ENCODE peak calls at places on chromosome 14, in nine cellular contexts. T, J, Y, D, W, V, A, B and M are unnamed samples.

GRCh38 chr14:63205281-63205575 is 985 bp downstream of the RHOJ start:
- DNase-seq in T (no peak), J (no peak), Y (no peak), D (no peak), W (no peak), V (no peak), A (no peak), B (no peak), M (no peak)

GRCh38 chr14:99995700-99996356 is 69.4 kb upstream of the EVL start:
- DNase-seq in T (peak; percentile 83), J (peak; percentile 91), Y (peak; percentile 77), D (peak; percentile 50), W (no peak), V (peak; percentile 54), A (peak; percentile 54), B (peak; percentile 65), M (peak; percentile 77)

GRCh38 chr14:49959822-49960408 is 67.0 kb downstream of the ARF6 start:
- DNase-seq in T (no peak), J (peak; percentile 82), Y (no peak), D (no peak), W (no peak), V (no peak), A (no peak), B (no peak), M (peak; percentile 57)

GRCh38 chr14:22558221-22558913 is 30.7 kb downstream of the DAD1 start:
- DNase-seq in T (peak; percentile 82), J (no peak), Y (no peak), D (no peak), W (no peak), V (no peak), A (no peak), B (peak; percentile 30), M (no peak)

GRCh38 chr14:75610839-75611238 is 32.4 kb downstream of the FLVCR2 start:
- DNase-seq in T (no peak), J (no peak), Y (no peak), D (no peak), W (no peak), V (no peak), A (no peak), B (no peak), M (no peak)

GRCh38 chr14:76715102-76715926 is 46.0 kb upstream of the VASH1 start:
- DNase-seq in T (no peak), J (no peak), Y (no peak), D (peak; percentile 14), W (no peak), V (no peak), A (no peak), B (no peak), M (no peak)

GRCh38 chr14:99260652-99261551 is 11.1 kb downstream of the BCL11B start:
- DNase-seq in T (no peak), J (no peak), Y (no peak), D (no peak), W (no peak), V (no peak), A (no peak), B (no peak), M (no peak)

GRCh38 chr14:104280085-104280901 is 141.9 kb downstream of the KIF26A start:
- DNase-seq in T (no peak), J (no peak), Y (no peak), D (no peak), W (no peak), V (no peak), A (no peak), B (no peak), M (no peak)

GRCh38 chr14:101925152-101925551 is 39.2 kb upstream of the DYNC1H1 start:
- DNase-seq in T (no peak), J (no peak), Y (no peak), D (no peak), W (no peak), V (no peak), A (no peak), B (no peak), M (no peak)

GRCh38 chr14:55684956-55685584 is 105.1 kb downstream of the KTN1 start:
- DNase-seq in T (no peak), J (no peak), Y (no peak), D (peak; percentile 34), W (no peak), V (no peak), A (no peak), B (no peak), M (no peak)

GRCh38 chr14:60679566-60680258 is 30.4 kb upstream of the SIX1 start:
- DNase-seq in T (no peak), J (no peak), Y (no peak), D (no peak), W (no peak), V (no peak), A (no peak), B (no peak), M (no peak)

GRCh38 chr14:98591161-98591560 is 680.8 kb downstream of the BCL11B start:
- DNase-seq in T (no peak), J (no peak), Y (no peak), D (no peak), W (no peak), V (no peak), A (no peak), B (no peak), M (no peak)

GRCh38 chr14:55129086-55129427 is at the start of gene LGALS3:
- DNase-seq in T (peak; percentile 53), J (no peak), Y (peak; percentile 92), D (peak; percentile 64), W (no peak), V (no peak), A (no peak), B (peak; percentile 23), M (peak; percentile 86)

GRCh38 chr14:57089901-57090300 is 178.8 kb downstream of the EXOC5 start:
- DNase-seq in T (no peak), J (no peak), Y (no peak), D (no peak), W (no peak), V (no peak), A (no peak), B (no peak), M (no peak)

GRCh38 chr14:101478096-101478495 is 83.2 kb upstream of the DIO3 start:
- DNase-seq in T (no peak), J (no peak), Y (no peak), D (no peak), W (no peak), V (no peak), A (no peak), B (no peak), M (no peak)

GRCh38 chr14:65011559-65011958 is 24.9 kb downstream of the FNTB start:
- DNase-seq in T (no peak), J (no peak), Y (no peak), D (no peak), W (no peak), V (no peak), A (no peak), B (no peak), M (no peak)

GRCh38 chr14:79852975-79853374 is 358.3 kb downstream of the DIO2 start:
- DNase-seq in T (no peak), J (no peak), Y (no peak), D (no peak), W (no peak), V (no peak), A (no peak), B (no peak), M (no peak)

GRCh38 chr14:69358233-69358963 is 39.7 kb downstream of the ERH start:
- DNase-seq in T (no peak), J (no peak), Y (no peak), D (no peak), W (no peak), V (no peak), A (no peak), B (no peak), M (peak; percentile 67)

GRCh38 chr14:22915886-22916521 is 2.9 kb downstream of the RBM23 start:
- DNase-seq in T (no peak), J (no peak), Y (no peak), D (peak; percentile 75), W (no peak), V (no peak), A (no peak), B (no peak), M (no peak)

GRCh38 chr14:52723514-52724359 is 6.2 kb upstream of the STYX start:
- DNase-seq in T (no peak), J (no peak), Y (no peak), D (no peak), W (no peak), V (no peak), A (no peak), B (no peak), M (no peak)
- TF ChIP-seq CTCF in T (no peak), J (no peak), Y (no peak), D (no peak), W (no peak), V (no peak), A (no peak), B (no peak), M (no peak)

GRCh38 chr14:96256420-96256819 is 410 bp downstream of the BDKRB1 start:
- DNase-seq in T (no peak), J (no peak), Y (no peak), D (peak; percentile 70), W (no peak), V (no peak), A (no peak), B (no peak), M (no peak)
- TF ChIP-seq CTCF in T (no peak), J (no peak), Y (no peak), D (peak; percentile 51), W (peak; percentile 38), V (no peak), A (no peak), B (no peak), M (no peak)

DNA sequence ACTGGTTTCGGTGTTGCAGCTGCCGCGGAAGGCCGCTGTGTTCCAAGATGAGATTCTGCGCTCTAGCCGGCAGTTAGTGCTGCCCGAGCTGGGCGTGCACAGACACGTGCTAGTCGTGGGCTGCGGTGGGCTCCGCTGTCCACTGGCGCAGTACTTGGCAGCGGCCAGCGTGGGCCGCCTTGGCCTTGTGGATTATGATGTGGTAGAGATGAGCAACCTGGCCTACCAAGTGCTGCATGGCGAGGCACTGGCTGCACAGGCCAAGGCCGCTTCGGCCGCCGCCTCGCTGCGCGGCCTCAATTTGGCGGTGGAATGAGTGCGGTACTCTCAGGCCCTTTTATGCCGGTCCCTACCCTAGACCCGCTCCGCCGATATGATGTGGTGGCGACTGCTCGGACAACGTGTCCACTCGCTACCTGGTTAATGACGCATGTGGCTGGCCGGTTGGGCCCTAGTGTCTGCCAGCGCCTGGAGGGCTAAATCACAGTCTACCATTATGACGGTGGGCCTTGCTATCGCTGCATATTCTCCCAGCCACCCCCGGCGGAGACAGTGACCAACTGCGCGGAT is 102.2 kb downstream of the SNAPC1 start:
- DNase-seq in T (peak; percentile 18), J (no peak), Y (no peak), D (no peak), W (no peak), V (no peak), A (no peak), B (no peak), M (no peak)
- TF ChIP-seq CTCF in T (no peak), J (no peak), Y (no peak), D (no peak), W (no peak), V (no peak), A (no peak), B (no peak), M (no peak)

DNA sequence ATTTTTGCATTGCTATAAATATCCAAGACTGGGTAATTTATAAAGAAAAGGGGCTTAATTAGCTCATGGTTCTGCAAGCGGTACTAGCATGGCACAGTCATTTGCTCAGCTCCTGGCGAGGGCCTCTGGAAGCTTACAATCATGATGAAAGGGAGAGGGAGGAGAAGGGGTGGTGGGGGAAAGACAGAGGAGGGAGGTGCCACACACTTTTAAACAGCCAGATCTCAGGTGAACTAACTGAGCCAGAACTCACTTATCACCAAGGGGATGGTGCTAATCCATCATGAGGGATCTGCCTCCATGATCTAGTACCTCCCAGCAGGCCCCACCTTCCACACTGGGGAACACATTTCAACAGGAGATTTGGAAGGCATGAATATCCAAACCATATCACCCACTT is 476.3 kb downstream of the PCNX1 start:
- DNase-seq in T (no peak), J (no peak), Y (no peak), D (no peak), W (no peak), V (no peak), A (no peak), B (no peak), M (no peak)
- TF ChIP-seq CTCF in T (no peak), J (no peak), Y (no peak), D (no peak), W (no peak), V (no peak), A (no peak), B (no peak), M (no peak)